ENCODE peak calls at places on chromosomes 12 and 14, in five cellular contexts. One of them, this sample, is unnamed.
A peak's percentile ranks its signal among the peaks of the same experiment; 100 is the strongest.

GRCh38 chr12:64946132-64946829 is 121.8 kb downstream of the TBC1D30 start:
- DNase-seq in GM23248: no peak
- DNase-seq in GM23338: no peak
- DNase-seq in hepatocyte: peak; percentile 45
- DNase-seq in PC-9: no peak
- DNase-seq in this sample: no peak

GRCh38 chr14:59337151-59337611 is 128.0 kb downstream of the GPR135 start:
- DNase-seq in GM23248: peak; percentile 67
- DNase-seq in GM23338: peak; percentile 21
- DNase-seq in hepatocyte: no peak
- DNase-seq in PC-9: peak; percentile 67
- DNase-seq in this sample: no peak

GRCh38 chr12:86484473-86484872 is 228.3 kb upstream of the MGAT4C start:
- DNase-seq in GM23248: no peak
- DNase-seq in GM23338: no peak
- DNase-seq in hepatocyte: no peak
- DNase-seq in PC-9: no peak
- DNase-seq in this sample: no peak

GRCh38 chr12:3564411-3564810 is 73.4 kb downstream of the PRMT8 start:
- DNase-seq in GM23248: no peak
- DNase-seq in GM23338: no peak
- DNase-seq in hepatocyte: no peak
- DNase-seq in PC-9: no peak
- DNase-seq in this sample: no peak

GRCh38 chr12:8145754-8146415 is 10.9 kb upstream of the ZNF705A start:
- DNase-seq in GM23248: peak; percentile 83
- DNase-seq in GM23338: peak; percentile 82
- DNase-seq in hepatocyte: peak; percentile 44
- DNase-seq in PC-9: no peak
- DNase-seq in this sample: no peak

GRCh38 chr12:116542345-116542950 is 16.7 kb upstream of the MAP1LC3B2 start:
- DNase-seq in GM23248: no peak
- DNase-seq in GM23338: no peak
- DNase-seq in hepatocyte: no peak
- DNase-seq in PC-9: peak; percentile 64
- DNase-seq in this sample: no peak

GRCh38 chr14:88228519-88229236 is 94.4 kb downstream of the KCNK10 start:
- DNase-seq in GM23248: peak; percentile 39
- DNase-seq in GM23338: no peak
- DNase-seq in hepatocyte: no peak
- DNase-seq in PC-9: no peak
- DNase-seq in this sample: no peak

GRCh38 chr14:66473223-66473622 is 12.9 kb upstream of the CCDC196 start:
- DNase-seq in GM23248: no peak
- DNase-seq in GM23338: no peak
- DNase-seq in hepatocyte: no peak
- DNase-seq in PC-9: no peak
- DNase-seq in this sample: no peak

GRCh38 chr12:65534105-65534841 is 255.8 kb downstream of the MSRB3 start:
- DNase-seq in GM23248: no peak
- DNase-seq in GM23338: no peak
- DNase-seq in hepatocyte: peak; percentile 27
- DNase-seq in PC-9: no peak
- DNase-seq in this sample: no peak

GRCh38 chr12:132818562-132818961 is 10.1 kb downstream of the GOLGA3 start:
- DNase-seq in GM23248: no peak
- DNase-seq in GM23338: no peak
- DNase-seq in hepatocyte: no peak
- DNase-seq in PC-9: no peak
- DNase-seq in this sample: no peak

GRCh38 chr14:42222924-42223471 is 616.3 kb downstream of the LRFN5 start:
- DNase-seq in GM23248: peak; percentile 88
- DNase-seq in GM23338: peak; percentile 8
- DNase-seq in hepatocyte: peak; percentile 11
- DNase-seq in PC-9: no peak
- DNase-seq in this sample: peak; percentile 85

GRCh38 chr12:25386823-25387134 is 136.1 kb upstream of the KRAS start:
- DNase-seq in GM23248: no peak
- DNase-seq in GM23338: no peak
- DNase-seq in hepatocyte: no peak
- DNase-seq in PC-9: no peak
- DNase-seq in this sample: no peak

GRCh38 chr12:48038085-48038484 is 33.8 kb upstream of the COL2A1 start:
- DNase-seq in GM23248: no peak
- DNase-seq in GM23338: no peak
- DNase-seq in hepatocyte: no peak
- DNase-seq in PC-9: no peak
- DNase-seq in this sample: no peak

GRCh38 chr14:102046337-102047278 is 40.2 kb downstream of the HSP90AA1 start:
- DNase-seq in GM23248: peak; percentile 51
- DNase-seq in GM23338: peak; percentile 93
- DNase-seq in hepatocyte: peak; percentile 90
- DNase-seq in PC-9: peak; percentile 98
- DNase-seq in this sample: no peak

GRCh38 chr14:67544590-67544989 is 11.5 kb downstream of the PLEKHH1 start:
- DNase-seq in GM23248: no peak
- DNase-seq in GM23338: no peak
- DNase-seq in hepatocyte: no peak
- DNase-seq in PC-9: no peak
- DNase-seq in this sample: no peak

GRCh38 chr12:116264525-116265070 is 12.9 kb downstream of the MED13L start:
- DNase-seq in GM23248: no peak
- DNase-seq in GM23338: peak; percentile 18
- DNase-seq in hepatocyte: no peak
- DNase-seq in PC-9: no peak
- DNase-seq in this sample: no peak

GRCh38 chr12:119154435-119154818 is 24.3 kb upstream of the HSPB8 start:
- DNase-seq in GM23248: peak; percentile 27
- DNase-seq in GM23338: peak; percentile 97
- DNase-seq in hepatocyte: peak; percentile 63
- DNase-seq in PC-9: no peak
- DNase-seq in this sample: no peak

GRCh38 chr14:51576112-51576420 is 75.6 kb upstream of the FRMD6 start:
- DNase-seq in GM23248: peak; percentile 68
- DNase-seq in GM23338: peak; percentile 64
- DNase-seq in hepatocyte: no peak
- DNase-seq in PC-9: no peak
- DNase-seq in this sample: no peak

GRCh38 chr12:34406996-34407300 is 384.7 kb downstream of the ALG10 start:
- DNase-seq in GM23248: no peak
- DNase-seq in GM23338: no peak
- DNase-seq in hepatocyte: no peak
- DNase-seq in PC-9: no peak
- DNase-seq in this sample: no peak

GRCh38 chr14:101027966-101028365 is 124.4 kb upstream of the RTL1 start:
- DNase-seq in GM23248: no peak
- DNase-seq in GM23338: no peak
- DNase-seq in hepatocyte: no peak
- DNase-seq in PC-9: no peak
- DNase-seq in this sample: no peak

GRCh38 chr14:106642090-106642489 is 1115.7 kb downstream of the TMEM121 start:
- DNase-seq in GM23248: no peak
- DNase-seq in GM23338: no peak
- DNase-seq in hepatocyte: no peak
- DNase-seq in PC-9: no peak
- DNase-seq in this sample: no peak

GRCh38 chr14:77031680-77032482 is 3.4 kb upstream of the IRF2BPL start:
- DNase-seq in GM23248: peak; percentile 91
- DNase-seq in GM23338: no peak
- DNase-seq in hepatocyte: peak; percentile 64
- DNase-seq in PC-9: peak; percentile 75
- DNase-seq in this sample: no peak

GRCh38 chr12:104490850-104491249 is 34.1 kb downstream of the CHST11 start:
- DNase-seq in GM23248: no peak
- DNase-seq in GM23338: no peak
- DNase-seq in hepatocyte: no peak
- DNase-seq in PC-9: no peak
- DNase-seq in this sample: no peak

GRCh38 chr12:5872745-5873144 is 72.3 kb downstream of the ANO2 start:
- DNase-seq in GM23248: peak; percentile 27
- DNase-seq in GM23338: peak; percentile 21
- DNase-seq in hepatocyte: peak; percentile 42
- DNase-seq in PC-9: no peak
- DNase-seq in this sample: no peak

GRCh38 chr14:103762011-103762410 is 46.4 kb downstream of the ZFYVE21 start:
- DNase-seq in GM23248: peak; percentile 32
- DNase-seq in GM23338: no peak
- DNase-seq in hepatocyte: no peak
- DNase-seq in PC-9: no peak
- DNase-seq in this sample: no peak

GRCh38 chr12:3996322-3996721 is 123.1 kb upstream of the PARP11 start:
- DNase-seq in GM23248: no peak
- DNase-seq in GM23338: no peak
- DNase-seq in hepatocyte: no peak
- DNase-seq in PC-9: no peak
- DNase-seq in this sample: no peak

GRCh38 chr12:63038361-63039100 is 103.6 kb upstream of the PPM1H start:
- DNase-seq in GM23248: no peak
- DNase-seq in GM23338: no peak
- DNase-seq in hepatocyte: no peak
- DNase-seq in PC-9: no peak
- DNase-seq in this sample: no peak

GRCh38 chr12:4960547-4960946 is 50.8 kb downstream of the KCNA1 start:
- DNase-seq in GM23248: no peak
- DNase-seq in GM23338: no peak
- DNase-seq in hepatocyte: no peak
- DNase-seq in PC-9: no peak
- DNase-seq in this sample: no peak

GRCh38 chr12:96534339-96534738 is 45.0 kb downstream of the CFAP54 start:
- DNase-seq in GM23248: no peak
- DNase-seq in GM23338: no peak
- DNase-seq in hepatocyte: peak; percentile 39
- DNase-seq in PC-9: no peak
- DNase-seq in this sample: no peak

GRCh38 chr12:106445981-106446380 is 88.4 kb downstream of the POLR3B start:
- DNase-seq in GM23248: no peak
- DNase-seq in GM23338: no peak
- DNase-seq in hepatocyte: no peak
- DNase-seq in PC-9: no peak
- DNase-seq in this sample: no peak

GRCh38 chr12:75954076-75954475 is 77.5 kb downstream of the PHLDA1 start:
- DNase-seq in GM23248: peak; percentile 99
- DNase-seq in GM23338: peak; percentile 57
- DNase-seq in hepatocyte: peak; percentile 78
- DNase-seq in PC-9: peak; percentile 99
- DNase-seq in this sample: peak; percentile 42

GRCh38 chr12:131404705-131405104 is 306.2 kb upstream of the SFSWAP start:
- DNase-seq in GM23248: no peak
- DNase-seq in GM23338: no peak
- DNase-seq in hepatocyte: no peak
- DNase-seq in PC-9: no peak
- DNase-seq in this sample: no peak

GRCh38 chr14:64202731-64203130 is 91.4 kb downstream of the ESR2 start:
- DNase-seq in GM23248: no peak
- DNase-seq in GM23338: no peak
- DNase-seq in hepatocyte: no peak
- DNase-seq in PC-9: no peak
- DNase-seq in this sample: no peak

GRCh38 chr12:50275545-50275944 is 7.8 kb downstream of the LIMA1 start:
- DNase-seq in GM23248: no peak
- DNase-seq in GM23338: no peak
- DNase-seq in hepatocyte: no peak
- DNase-seq in PC-9: peak; percentile 65
- DNase-seq in this sample: no peak

GRCh38 chr12:96094201-96094600 is 58.8 kb upstream of the LTA4H start:
- DNase-seq in GM23248: peak; percentile 40
- DNase-seq in GM23338: peak; percentile 76
- DNase-seq in hepatocyte: no peak
- DNase-seq in PC-9: peak; percentile 96
- DNase-seq in this sample: peak; percentile 46

GRCh38 chr12:15728118-15728598 is 61.0 kb downstream of the EPS8 start:
- DNase-seq in GM23248: peak; percentile 93
- DNase-seq in GM23338: no peak
- DNase-seq in hepatocyte: no peak
- DNase-seq in PC-9: no peak
- DNase-seq in this sample: no peak

GRCh38 chr14:23008836-23009235 is 1.1 kb downstream of the C14orf93 start:
- DNase-seq in GM23248: no peak
- DNase-seq in GM23338: no peak
- DNase-seq in hepatocyte: peak; percentile 22
- DNase-seq in PC-9: no peak
- DNase-seq in this sample: peak; percentile 8
- H3K9me2 ChIP-seq in GM23248: no peaks in the 10 kb centered on the region
- H3K9me2 ChIP-seq in GM23338: no peaks in the 10 kb centered on the region
- H3K9me2 ChIP-seq in hepatocyte: no peaks in the 10 kb centered on the region
- H3K9me2 ChIP-seq in PC-9: no peaks in the 10 kb centered on the region
- H3K9me2 ChIP-seq in this sample: no peaks in the 10 kb centered on the region

GRCh38 chr14:53894456-53894855 is 62.2 kb downstream of the BMP4 start:
- DNase-seq in GM23248: peak; percentile 38
- DNase-seq in GM23338: no peak
- DNase-seq in hepatocyte: no peak
- DNase-seq in PC-9: no peak
- DNase-seq in this sample: peak; percentile 79
- H3K4me2 ChIP-seq in GM23248: no peak overlapping the region
- H3K4me2 ChIP-seq in GM23338: no peak overlapping the region
- H3K4me2 ChIP-seq in hepatocyte: peak overlapping the region; percentile 28
- H3K4me2 ChIP-seq in PC-9: no peak overlapping the region
- H3K4me2 ChIP-seq in this sample: peak overlapping the region; percentile 76

GRCh38 chr12:91866566-91866965 is 279.1 kb downstream of the BTG1 start:
- DNase-seq in GM23248: no peak
- DNase-seq in GM23338: no peak
- DNase-seq in hepatocyte: no peak
- DNase-seq in PC-9: no peak
- DNase-seq in this sample: no peak

GRCh38 chr12:91859347-91859746 is 286.3 kb downstream of the BTG1 start:
- DNase-seq in GM23248: no peak
- DNase-seq in GM23338: no peak
- DNase-seq in hepatocyte: no peak
- DNase-seq in PC-9: no peak
- DNase-seq in this sample: no peak

GRCh38 chr12:91858186-91858585 is 287.5 kb downstream of the BTG1 start:
- DNase-seq in GM23248: no peak
- DNase-seq in GM23338: no peak
- DNase-seq in hepatocyte: no peak
- DNase-seq in PC-9: no peak
- DNase-seq in this sample: no peak

DNA sequence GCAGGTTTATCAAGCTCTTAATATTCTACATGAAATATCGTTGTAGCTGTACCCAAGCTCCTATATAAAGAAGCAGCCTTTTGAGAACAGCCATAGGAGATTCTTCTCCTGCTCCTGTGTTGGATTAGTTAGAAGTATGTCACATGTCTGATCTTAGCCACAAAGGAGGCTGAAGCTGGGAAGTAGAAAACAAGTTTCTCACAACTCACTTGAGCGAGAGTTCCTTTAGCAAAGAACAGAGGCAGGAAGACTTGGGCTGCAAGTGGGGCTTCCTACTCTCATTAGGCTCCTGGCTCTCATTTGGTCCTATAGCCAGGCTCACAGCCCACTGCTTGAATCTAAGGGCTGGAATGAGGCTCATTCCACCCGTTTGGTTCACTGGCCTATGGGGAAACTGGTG is 281.9 kb downstream of the BTG1 start:
- DNase-seq in GM23248: no peak
- DNase-seq in GM23338: no peak
- DNase-seq in hepatocyte: no peak
- DNase-seq in PC-9: no peak
- DNase-seq in this sample: no peak
- H3K9me2 ChIP-seq in GM23248: no peaks in the 10 kb centered on the region
- H3K9me2 ChIP-seq in GM23338: peaks cover 4% of the 10 kb centered on the region
- H3K9me2 ChIP-seq in hepatocyte: no peaks in the 10 kb centered on the region
- H3K9me2 ChIP-seq in PC-9: no peaks in the 10 kb centered on the region
- H3K9me2 ChIP-seq in this sample: no peaks in the 10 kb centered on the region

GRCh38 chr14:72891666-72892102 is 2.2 kb downstream of the DPF3 start:
- DNase-seq in GM23248: no peak
- DNase-seq in GM23338: no peak
- DNase-seq in hepatocyte: no peak
- DNase-seq in PC-9: no peak
- DNase-seq in this sample: no peak
- H3K4me2 ChIP-seq in GM23248: peak overlapping the region; percentile 92
- H3K4me2 ChIP-seq in GM23338: peak overlapping the region; percentile 93
- H3K4me2 ChIP-seq in hepatocyte: peak overlapping the region; percentile 99
- H3K4me2 ChIP-seq in PC-9: no peak overlapping the region
- H3K4me2 ChIP-seq in this sample: peak overlapping the region; percentile 88